ENCODE peak calls at places on chromosomes 7 and 10, in seven cellular contexts. Z, H, R, A, K, C and D are unnamed samples.

GRCh38 chr10:79562135-79562756 is 2.0 kb upstream of the SFTPA2 start:
- DNase-seq in A (peak; percentile 67), H (peak; percentile 34), K (peak; percentile 39), C (peak; percentile 39), R (peak; percentile 60), Z (peak; percentile 85), D (peak; percentile 72)

GRCh38 chr10:60808031-60808430 is 29.8 kb downstream of the CDK1 start:
- DNase-seq in C (no peak), H (no peak), Z (no peak), R (no peak), A (no peak), K (no peak), D (no peak)

GRCh38 chr7:97126483-97127171 is 9.1 kb downstream of the SDHAF3 start:
- DNase-seq in K (no peak), C (no peak), A (no peak), Z (peak; percentile 68), R (no peak), H (no peak), D (no peak)

GRCh38 chr10:4522296-4523000 is 303.6 kb upstream of the AKR1E2 start:
- DNase-seq in Z (no peak), R (no peak), A (no peak), K (no peak), H (no peak), C (no peak), D (no peak)

GRCh38 chr10:99329891-99330674 is 927 bp downstream of the CNNM1 start:
- DNase-seq in A (peak; percentile 48), Z (peak; percentile 59), C (peak; percentile 15), H (no peak), R (no peak), K (no peak), D (peak; percentile 83)

GRCh38 chr7:41891967-41892755 is 189.3 kb upstream of the INHBA start:
- DNase-seq in H (no peak), A (no peak), R (no peak), K (no peak), C (no peak), Z (peak; percentile 61), D (peak; percentile 19)

GRCh38 chr10:123567984-123568745 is 98.0 kb upstream of the GPR26 start:
- DNase-seq in Z (no peak), K (no peak), A (no peak), H (no peak), R (no peak), C (no peak), D (no peak)

GRCh38 chr7:74334026-74334425 is 44.8 kb downstream of the CLIP2 start:
- DNase-seq in R (no peak), K (no peak), H (no peak), Z (no peak), A (no peak), C (no peak), D (peak; percentile 21)

GRCh38 chr7:34488766-34489165 is 169.3 kb upstream of the NPSR1 start:
- DNase-seq in K (no peak), A (no peak), H (no peak), C (no peak), Z (peak; percentile 38), R (no peak), D (no peak)

GRCh38 chr10:122461367-122461728 is at the start of gene HTRA1:
- DNase-seq in H (no peak), A (peak; percentile 56), Z (peak; percentile 79), K (no peak), C (no peak), R (peak; percentile 64), D (peak; percentile 84)

GRCh38 chr10:96366508-96366907 is 7.7 kb upstream of the OPALIN start:
- DNase-seq in R (no peak), C (no peak), Z (no peak), K (no peak), H (no peak), A (no peak), D (no peak)

GRCh38 chr7:131836733-131837132 is 280.3 kb upstream of the PODXL start:
- DNase-seq in H (no peak), R (no peak), A (no peak), K (no peak), Z (peak; percentile 71), C (no peak), D (no peak)

GRCh38 chr7:101395376-101395775 is 32.7 kb downstream of the COL26A1 start:
- DNase-seq in C (no peak), K (no peak), H (no peak), R (no peak), Z (peak; percentile 18), A (no peak), D (no peak)

DNA sequence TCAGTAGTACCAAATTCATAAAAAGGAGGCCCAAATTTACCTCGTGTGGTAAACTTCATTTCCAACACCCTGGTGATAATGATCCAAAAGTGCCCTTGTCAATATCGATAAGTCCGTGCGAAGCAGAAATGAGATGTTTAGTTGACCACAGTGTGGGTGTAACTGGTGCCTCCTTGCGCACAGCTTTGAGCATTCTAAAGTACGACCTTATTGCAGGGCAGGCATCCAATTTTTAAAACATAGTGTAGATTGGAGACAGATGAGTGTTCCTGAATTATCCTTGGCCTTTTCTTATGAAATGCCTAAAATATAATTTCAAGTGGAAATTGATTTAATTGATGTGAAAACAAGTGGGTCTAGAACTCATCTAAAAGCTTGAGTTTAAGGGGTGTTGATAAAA is 248.4 kb downstream of the TRIL start:
- DNase-seq in C (no peak), A (no peak), H (no peak), R (no peak), Z (no peak), K (no peak), D (no peak)
- TF ChIP-seq POLR2AphosphoS5 in C (no peak), A (no peak), H (no peak), R (no peak), Z (no peak), K (no peak), D (no peak)

GRCh38 chr10:31664803-31665202 is 263.8 kb downstream of the ARHGAP12 start:
- DNase-seq in A (no peak), H (no peak), K (no peak), R (no peak), C (no peak), Z (no peak), D (no peak)
- TF ChIP-seq POLR2AphosphoS5 in A (peak; percentile 41), H (no peak), K (no peak), R (no peak), C (no peak), Z (no peak), D (no peak)

GRCh38 chr10:73095479-73096021 is 1.1 kb downstream of the P4HA1 start:
- DNase-seq in Z (peak; percentile 77), A (peak; percentile 36), R (peak; percentile 39), H (no peak), K (peak; percentile 39), C (no peak), D (peak; percentile 39)
- TF ChIP-seq POLR2AphosphoS5 in Z (no peak), A (no peak), R (peak; percentile 26), H (peak; percentile 24), K (no peak), C (no peak), D (peak; percentile 63)

GRCh38 chr10:7593068-7593467 is 73.7 kb downstream of the ITIH5 start:
- DNase-seq in H (no peak), Z (no peak), C (no peak), K (no peak), A (no peak), R (peak; percentile 18), D (no peak)
- TF ChIP-seq POLR2AphosphoS5 in H (no peak), Z (no peak), C (no peak), K (no peak), A (no peak), R (peak; percentile 31), D (no peak)

GRCh38 chr10:114501650-114502049 is 97.3 kb upstream of the AFAP1L2 start:
- DNase-seq in H (no peak), K (no peak), R (no peak), C (no peak), A (no peak), Z (no peak), D (no peak)

GRCh38 chr10:114506874-114507385 is 102.6 kb upstream of the AFAP1L2 start:
- DNase-seq in H (no peak), R (no peak), Z (no peak), K (no peak), A (no peak), C (no peak), D (no peak)

GRCh38 chr10:114502071-114502470 is 97.8 kb upstream of the AFAP1L2 start:
- DNase-seq in C (no peak), K (no peak), Z (no peak), H (no peak), A (no peak), R (no peak), D (no peak)

GRCh38 chr10:114507449-114507848 is 103.1 kb upstream of the AFAP1L2 start:
- DNase-seq in H (no peak), A (peak; percentile 98), C (no peak), R (peak; percentile 79), K (no peak), Z (no peak), D (no peak)

GRCh38 chr10:114504769-114505579 is 100.7 kb upstream of the AFAP1L2 start:
- DNase-seq in H (no peak), R (peak; percentile 38), K (no peak), A (peak; percentile 61), Z (peak; percentile 36), C (no peak), D (no peak)
- TF ChIP-seq POLR2AphosphoS5 in H (no peak), R (peak; percentile 67), K (no peak), A (peak; percentile 16), Z (no peak), C (no peak), D (no peak)